ENCODE peak calls at places on chromosome 7, in seven cellular contexts. L is retina, W is astrocyte of the cerebellum, I is mucosa of descending colon, M is GM20000, U is AML-193, E is HTR-8/SVneo. H is an unnamed sample.

GRCh38 chr7:55538538-55538937 is 33.8 kb downstream of the VOPP1 start:
- DNase-seq in L (no peak), W (peak), I (no peak), M (no peak), U (no peak), E (peak), H (no peak)

GRCh38 chr7:26630941-26631580 is 233.3 kb downstream of the SKAP2 start:
- DNase-seq in L (no peak), W (no peak), I (no peak), M (no peak), U (no peak), E (no peak), H (no peak)

GRCh38 chr7:117083648-117084047 is 130.3 kb downstream of the ST7 start:
- DNase-seq in L (no peak), W (no peak), I (no peak), M (no peak), U (no peak), E (no peak), H (no peak)

GRCh38 chr7:66682350-66683093 is 53.8 kb downstream of the KCTD7 start:
- DNase-seq in L (no peak), W (no peak), I (no peak), M (peak), U (no peak), E (no peak), H (no peak)

GRCh38 chr7:156639426-156640256 is 933 bp upstream of the RNF32 start:
- DNase-seq in L (no peak), W (no peak), I (no peak), M (no peak), U (no peak), E (no peak), H (no peak)

GRCh38 chr7:46627038-46627315 is 705.9 kb upstream of the IGFBP3 start:
- DNase-seq in L (no peak), W (no peak), I (no peak), M (no peak), U (no peak), E (no peak), H (no peak)

GRCh38 chr7:117731455-117731854 is 141.8 kb downstream of the CTTNBP2 start:
- DNase-seq in L (no peak), W (no peak), I (no peak), M (peak), U (no peak), E (no peak), H (no peak)

GRCh38 chr7:136049818-136050461 is 72.8 kb upstream of the MTPN start:
- DNase-seq in L (peak), W (no peak), I (no peak), M (no peak), U (no peak), E (no peak), H (no peak)

GRCh38 chr7:134957005-134957404 is 29.3 kb upstream of the AGBL3 start:
- DNase-seq in L (no peak), W (no peak), I (no peak), M (no peak), U (no peak), E (no peak), H (no peak)

GRCh38 chr7:79176859-79177477 is 276.5 kb downstream of the MAGI2 start:
- DNase-seq in L (peak), W (peak), I (no peak), M (no peak), U (peak), E (peak), H (peak)

GRCh38 chr7:88229302-88229870 is 9.5 kb upstream of the SRI start:
- DNase-seq in L (no peak), W (no peak), I (no peak), M (no peak), U (no peak), E (no peak), H (no peak)

H was measured in MM.1S.